ENCODE peak calls at places on chromosomes 3 and 15, in four cellular contexts. One of them, this sample, is unnamed.

GRCh38 chr3:139309046-139309660 is 34.7 kb upstream of the MRPS22 start:
- DNase-seq in T-cell: no peak
- DNase-seq in WTC11: no peak
- DNase-seq in 8988T: no peak
- DNase-seq in this sample: no peak

GRCh38 chr15:88882745-88883144 is 12.6 kb downstream of the HAPLN3 start:
- DNase-seq in T-cell: no peak
- DNase-seq in WTC11: no peak
- DNase-seq in 8988T: no peak
- DNase-seq in this sample: no peak

GRCh38 chr15:51203797-51204196 is 109.1 kb upstream of the TNFAIP8L3 start:
- DNase-seq in T-cell: no peak
- DNase-seq in WTC11: no peak
- DNase-seq in 8988T: no peak
- DNase-seq in this sample: no peak

GRCh38 chr3:197017003-197017402 is 12.6 kb downstream of the MELTF start:
- DNase-seq in T-cell: no peak
- DNase-seq in WTC11: no peak
- DNase-seq in 8988T: peak; percentile 14
- DNase-seq in this sample: no peak

GRCh38 chr3:56874269-56874668 is 72.5 kb upstream of the ARHGEF3 start:
- DNase-seq in T-cell: no peak
- DNase-seq in WTC11: no peak
- DNase-seq in 8988T: no peak
- DNase-seq in this sample: no peak

GRCh38 chr15:33071451-33071850 is 123.1 kb downstream of the FMN1 start:
- DNase-seq in T-cell: no peak
- DNase-seq in WTC11: no peak
- DNase-seq in 8988T: no peak
- DNase-seq in this sample: no peak

GRCh38 chr3:114308830-114309229 is 15.0 kb downstream of the TIGIT start:
- DNase-seq in T-cell: peak; percentile 62
- DNase-seq in WTC11: no peak
- DNase-seq in 8988T: no peak
- DNase-seq in this sample: no peak

GRCh38 chr3:50529996-50530706 is 26.7 kb upstream of the CACNA2D2 start:
- DNase-seq in T-cell: no peak
- DNase-seq in WTC11: no peak
- DNase-seq in 8988T: no peak
- DNase-seq in this sample: no peak

GRCh38 chr3:31802981-31803380 is 178.1 kb downstream of the OSBPL10 start:
- DNase-seq in T-cell: no peak
- DNase-seq in WTC11: no peak
- DNase-seq in 8988T: no peak
- DNase-seq in this sample: no peak

GRCh38 chr3:66709464-66710058 is 208.7 kb upstream of the LRIG1 start:
- DNase-seq in T-cell: no peak
- DNase-seq in WTC11: no peak
- DNase-seq in 8988T: no peak
- DNase-seq in this sample: no peak

GRCh38 chr3:50481992-50482391 is 21.4 kb downstream of the CACNA2D2 start:
- DNase-seq in T-cell: no peak
- DNase-seq in WTC11: peak; percentile 32
- DNase-seq in 8988T: no peak
- DNase-seq in this sample: no peak

GRCh38 chr15:28191832-28192231 is 92.7 kb upstream of the OCA2 start:
- DNase-seq in T-cell: no peak
- DNase-seq in WTC11: peak; percentile 34
- DNase-seq in 8988T: peak; percentile 10
- DNase-seq in this sample: no peak

GRCh38 chr3:37709946-37710345 is 151.7 kb upstream of the CTDSPL start:
- DNase-seq in T-cell: no peak
- DNase-seq in WTC11: no peak
- DNase-seq in 8988T: no peak
- DNase-seq in this sample: no peak

GRCh38 chr3:851098-851790 is 241.6 kb upstream of the CNTN6 start:
- DNase-seq in T-cell: no peak
- DNase-seq in WTC11: no peak
- DNase-seq in 8988T: no peak
- DNase-seq in this sample: no peak

GRCh38 chr3:149398296-149398695 is 20.8 kb upstream of the TM4SF1 start:
- DNase-seq in T-cell: no peak
- DNase-seq in WTC11: no peak
- DNase-seq in 8988T: no peak
- DNase-seq in this sample: no peak

GRCh38 chr15:70095387-70096214 is 2.1 kb downstream of the TLE3 start:
- DNase-seq in T-cell: no peak
- DNase-seq in WTC11: peak; percentile 73
- DNase-seq in 8988T: no peak
- DNase-seq in this sample: no peak

GRCh38 chr3:101635954-101636798 is 40.8 kb downstream of the ZBTB11 start:
- DNase-seq in T-cell: peak; percentile 22
- DNase-seq in WTC11: peak; percentile 84
- DNase-seq in 8988T: peak; percentile 38
- DNase-seq in this sample: peak; percentile 64

GRCh38 chr3:8712045-8712870 is 21.3 kb upstream of the CAV3 start:
- DNase-seq in T-cell: no peak
- DNase-seq in WTC11: no peak
- DNase-seq in 8988T: no peak
- DNase-seq in this sample: no peak

GRCh38 chr3:61537366-61537765 is 24.0 kb upstream of the PTPRG start:
- DNase-seq in T-cell: no peak
- DNase-seq in WTC11: peak; percentile 17
- DNase-seq in 8988T: no peak
- DNase-seq in this sample: no peak

GRCh38 chr3:52403271-52403841 is 41.5 kb downstream of the SEMA3G start:
- DNase-seq in T-cell: no peak
- DNase-seq in WTC11: no peak
- DNase-seq in 8988T: peak; percentile 15
- DNase-seq in this sample: no peak

GRCh38 chr15:71538922-71539321 is 271.4 kb upstream of the NR2E3 start:
- DNase-seq in T-cell: no peak
- DNase-seq in WTC11: no peak
- DNase-seq in 8988T: no peak
- DNase-seq in this sample: no peak

GRCh38 chr3:139715736-139716135 is 38.0 kb upstream of the NMNAT3 start:
- DNase-seq in T-cell: no peak
- DNase-seq in WTC11: no peak
- DNase-seq in 8988T: no peak
- DNase-seq in this sample: no peak

GRCh38 chr3:30333143-30333542 is 273.3 kb upstream of the TGFBR2 start:
- DNase-seq in T-cell: no peak
- DNase-seq in WTC11: no peak
- DNase-seq in 8988T: no peak
- DNase-seq in this sample: no peak

GRCh38 chr3:184765047-184765729 is 46.8 kb upstream of the VPS8 start:
- DNase-seq in T-cell: no peak
- DNase-seq in WTC11: no peak
- DNase-seq in 8988T: no peak
- DNase-seq in this sample: no peak

GRCh38 chr15:76336254-76337046 is at the start of gene ISL2:
- DNase-seq in T-cell: no peak
- DNase-seq in WTC11: peak; percentile 97
- DNase-seq in 8988T: no peak
- DNase-seq in this sample: peak; percentile 35

GRCh38 chr3:9078561-9079240 is 115.4 kb upstream of the RAD18 start:
- DNase-seq in T-cell: no peak
- DNase-seq in WTC11: no peak
- DNase-seq in 8988T: peak; percentile 44
- DNase-seq in this sample: no peak

GRCh38 chr3:149342413-149343340 is 9.2 kb upstream of the TM4SF18 start:
- DNase-seq in T-cell: no peak
- DNase-seq in WTC11: no peak
- DNase-seq in 8988T: no peak
- DNase-seq in this sample: no peak

GRCh38 chr3:188316021-188316722 is 162.2 kb downstream of the LPP start:
- DNase-seq in T-cell: no peak
- DNase-seq in WTC11: no peak
- DNase-seq in 8988T: no peak
- DNase-seq in this sample: no peak

GRCh38 chr3:177300039-177300833 is 103.0 kb upstream of the TBL1XR1 start:
- DNase-seq in T-cell: no peak
- DNase-seq in WTC11: no peak
- DNase-seq in 8988T: no peak
- DNase-seq in this sample: no peak

GRCh38 chr3:158488670-158489069 is 82.3 kb upstream of the MLF1 start:
- DNase-seq in T-cell: no peak
- DNase-seq in WTC11: no peak
- DNase-seq in 8988T: no peak
- DNase-seq in this sample: no peak

GRCh38 chr3:22901684-22902083 is 301.4 kb upstream of the UBE2E2 start:
- DNase-seq in T-cell: no peak
- DNase-seq in WTC11: no peak
- DNase-seq in 8988T: no peak
- DNase-seq in this sample: no peak

GRCh38 chr3:140834266-140835037 is 107.2 kb upstream of the SLC25A36 start:
- DNase-seq in T-cell: no peak
- DNase-seq in WTC11: no peak
- DNase-seq in 8988T: no peak
- DNase-seq in this sample: no peak

GRCh38 chr3:18061737-18062136 is 319.3 kb upstream of the TBC1D5 start:
- DNase-seq in T-cell: no peak
- DNase-seq in WTC11: no peak
- DNase-seq in 8988T: no peak
- DNase-seq in this sample: no peak

GRCh38 chr3:188531210-188531609 is 377.3 kb downstream of the LPP start:
- DNase-seq in T-cell: no peak
- DNase-seq in WTC11: no peak
- DNase-seq in 8988T: no peak
- DNase-seq in this sample: no peak

GRCh38 chr3:181403876-181404660 is 307.7 kb upstream of the SOX2 start:
- DNase-seq in T-cell: no peak
- DNase-seq in WTC11: no peak
- DNase-seq in 8988T: no peak
- DNase-seq in this sample: no peak

GRCh38 chr3:71514621-71515020 is 68.9 kb downstream of the FOXP1 start:
- DNase-seq in T-cell: no peak
- DNase-seq in WTC11: no peak
- DNase-seq in 8988T: no peak
- DNase-seq in this sample: no peak

GRCh38 chr15:80832676-80833075 is 53.5 kb downstream of the CEMIP start:
- DNase-seq in T-cell: no peak
- DNase-seq in WTC11: no peak
- DNase-seq in 8988T: no peak
- DNase-seq in this sample: no peak

GRCh38 chr3:195873971-195874370 is 34.4 kb downstream of the TNK2 start:
- DNase-seq in T-cell: no peak
- DNase-seq in WTC11: no peak
- DNase-seq in 8988T: peak; percentile 88
- DNase-seq in this sample: no peak

GRCh38 chr3:30707825-30708224 is 101.4 kb downstream of the TGFBR2 start:
- DNase-seq in T-cell: no peak
- DNase-seq in WTC11: no peak
- DNase-seq in 8988T: no peak
- DNase-seq in this sample: no peak